ENCODE peak calls at places on chromosomes 11 and 22, in nine cellular contexts. W is Caco-2; F is ovary; Y is HCT116; M is A549; E is lower lobe of right lung; K is coronary artery; Q is RWPE1; D is CD8-positive, alpha-beta T cell. C is an unnamed sample.

GRCh38 chr22:40216041-40216756 is 38.5 kb downstream of the TNRC6B start:
- DNase-seq in W (no peak), F (no peak), Y (no peak), M (no peak), E (no peak), K (peak), Q (no peak), D (no peak), C (no peak)

GRCh38 chr11:35507688-35508087 is 17.7 kb downstream of the PAMR1 start:
- DNase-seq in W (no peak), F (no peak), Y (no peak), M (no peak), E (no peak), K (no peak), Q (no peak), D (no peak), C (no peak)

GRCh38 chr22:23251445-23252093 is 71.3 kb downstream of the BCR start:
- DNase-seq in W (no peak), F (no peak), Y (peak), M (peak), E (no peak), K (no peak), Q (peak), D (no peak), C (no peak)

GRCh38 chr22:24474221-24474620 is 20.9 kb upstream of the UPB1 start:
- DNase-seq in W (no peak), F (no peak), Y (peak), M (no peak), E (no peak), K (no peak), Q (peak), D (no peak), C (no peak)

GRCh38 chr11:117182551-117182935 is 4.0 kb downstream of the SIDT2 start:
- DNase-seq in W (no peak), F (no peak), Y (no peak), M (no peak), E (peak), K (no peak), Q (no peak), D (no peak), C (no peak)

GRCh38 chr11:72754544-72755155 is 2.4 kb upstream of the ARAP1 start:
- DNase-seq in W (no peak), F (no peak), Y (no peak), M (no peak), E (no peak), K (no peak), Q (no peak), D (no peak), C (no peak)

GRCh38 chr11:75474878-75475766 is 42.1 kb upstream of the KLHL35 start:
- DNase-seq in W (peak), F (peak), Y (no peak), M (no peak), E (peak), K (no peak), Q (no peak), D (peak), C (no peak)

GRCh38 chr11:65291613-65292012 is 23.1 kb upstream of the CDC42EP2 start:
- DNase-seq in W (no peak), F (peak), Y (no peak), M (no peak), E (no peak), K (no peak), Q (no peak), D (no peak), C (no peak)

GRCh38 chr22:17260950-17261349 is 41.7 kb upstream of the ADA2 start:
- DNase-seq in W (no peak), F (no peak), Y (no peak), M (no peak), E (no peak), K (no peak), Q (no peak), D (no peak), C (no peak)

GRCh38 chr11:114366331-114367243 is 33.7 kb downstream of the C11orf71 start:
- DNase-seq in W (no peak), F (no peak), Y (no peak), M (no peak), E (no peak), K (no peak), Q (peak), D (no peak), C (no peak)

GRCh38 chr11:2529173-2529572 is 84.4 kb downstream of the KCNQ1 start:
- DNase-seq in W (no peak), F (peak), Y (no peak), M (no peak), E (peak), K (peak), Q (no peak), D (no peak), C (peak)

GRCh38 chr11:3157381-3158130 is 7.6 kb downstream of the OSBPL5 start:
- DNase-seq in W (no peak), F (peak), Y (no peak), M (no peak), E (peak), K (no peak), Q (no peak), D (no peak), C (peak)

GRCh38 chr22:38452373-38453064 is 2.5 kb downstream of the KCNJ4 start:
- DNase-seq in W (no peak), F (no peak), Y (no peak), M (no peak), E (no peak), K (no peak), Q (no peak), D (no peak), C (no peak)

GRCh38 chr11:118415739-118416068 is 14.3 kb downstream of the ATP5MG start:
- DNase-seq in W (no peak), F (no peak), Y (peak), M (peak), E (no peak), K (no peak), Q (peak), D (no peak), C (peak)

GRCh38 chr11:13896175-13896989 is 66.1 kb upstream of the SPON1 start:
- DNase-seq in W (no peak), F (no peak), Y (no peak), M (no peak), E (peak), K (no peak), Q (no peak), D (no peak), C (no peak)

GRCh38 chr22:37676691-37677627 is 1.5 kb downstream of the LGALS1 start:
- DNase-seq in W (peak), F (peak), Y (peak), M (no peak), E (peak), K (peak), Q (peak), D (peak), C (peak)

GRCh38 chr11:120912504-120912903 is 111.4 kb upstream of the TBCEL start:
- DNase-seq in W (no peak), F (no peak), Y (peak), M (peak), E (no peak), K (no peak), Q (peak), D (no peak), C (no peak)

GRCh38 chr11:118691926-118692830 is 12.7 kb upstream of the TREH start:
- DNase-seq in W (no peak), F (no peak), Y (no peak), M (no peak), E (no peak), K (no peak), Q (peak), D (peak), C (no peak)

GRCh38 chr11:62340269-62340901 is 3.1 kb downstream of the ASRGL1 start:
- DNase-seq in W (peak), F (peak), Y (peak), M (peak), E (peak), K (no peak), Q (peak), D (peak), C (peak)

GRCh38 chr11:73958521-73959141 is 7.8 kb downstream of the DNAJB13 start:
- DNase-seq in W (peak), F (no peak), Y (no peak), M (no peak), E (no peak), K (no peak), Q (no peak), D (no peak), C (peak)

GRCh38 chr11:14773755-14774154 is 118.3 kb downstream of the CYP2R1 start:
- DNase-seq in W (no peak), F (no peak), Y (no peak), M (no peak), E (no peak), K (no peak), Q (no peak), D (no peak), C (no peak)

GRCh38 chr11:110447897-110448522 is 18.3 kb downstream of the FDX1 start:
- DNase-seq in W (no peak), F (no peak), Y (no peak), M (no peak), E (no peak), K (no peak), Q (no peak), D (no peak), C (no peak)

GRCh38 chr22:40818747-40819662 is at the start of gene SLC25A17:
- DNase-seq in W (peak), F (peak), Y (peak), M (peak), E (peak), K (peak), Q (peak), D (peak), C (peak)

GRCh38 chr11:47552086-47552580 is 799 bp downstream of the CELF1 start:
- DNase-seq in W (peak), F (no peak), Y (no peak), M (no peak), E (no peak), K (no peak), Q (peak), D (peak), C (no peak)

GRCh38 chr22:31857247-31857646 is 87.1 kb upstream of the YWHAH start:
- DNase-seq in W (no peak), F (no peak), Y (no peak), M (no peak), E (no peak), K (no peak), Q (no peak), D (no peak), C (no peak)

GRCh38 chr11:107508858-107509244 is 51.2 kb upstream of the CWF19L2 start:
- DNase-seq in W (no peak), F (no peak), Y (no peak), M (no peak), E (no peak), K (no peak), Q (no peak), D (no peak), C (no peak)
- TF ChIP-seq CTCF in W (no peak), F (no peak), Y (no peak), M (no peak), E (no peak), K (no peak), Q (no peak), D (no peak), C (no peak)

GRCh38 chr11:17036666-17037658 is 22.7 kb upstream of the PLEKHA7 start:
- DNase-seq in W (peak), F (no peak), Y (peak), M (no peak), E (no peak), K (no peak), Q (no peak), D (no peak), C (no peak)
- TF ChIP-seq CTCF in W (peak), F (no peak), Y (peak), M (no peak), E (no peak), K (no peak), Q (no peak), D (no peak), C (no peak)

GRCh38 chr11:18721576-18722292 is 4.3 kb downstream of the IGSF22 start:
- DNase-seq in W (peak), F (peak), Y (peak), M (peak), E (peak), K (no peak), Q (peak), D (peak), C (no peak)
- TF ChIP-seq CTCF in W (peak), F (peak), Y (peak), M (peak), E (peak), K (peak), Q (peak), D (peak), C (peak)

GRCh38 chr11:131561486-131561885 is 191.1 kb downstream of the NTM start:
- DNase-seq in W (no peak), F (no peak), Y (no peak), M (no peak), E (no peak), K (no peak), Q (no peak), D (no peak), C (no peak)
- TF ChIP-seq CTCF in W (no peak), F (no peak), Y (no peak), M (no peak), E (no peak), K (no peak), Q (no peak), D (no peak), C (no peak)

GRCh38 chr11:64007629-64008282 is 21.5 kb downstream of the OTUB1 start:
- DNase-seq in W (no peak), F (peak), Y (peak), M (peak), E (peak), K (no peak), Q (no peak), D (no peak), C (peak)
- TF ChIP-seq CTCF in W (no peak), F (peak), Y (no peak), M (no peak), E (peak), K (no peak), Q (no peak), D (no peak), C (peak)

GRCh38 chr11:68872216-68873003 is 30.7 kb upstream of the CPT1A start:
- DNase-seq in W (no peak), F (no peak), Y (no peak), M (no peak), E (no peak), K (no peak), Q (no peak), D (no peak), C (no peak)

GRCh38 chr11:68868221-68868620 is 26.5 kb upstream of the CPT1A start:
- DNase-seq in W (no peak), F (no peak), Y (no peak), M (no peak), E (no peak), K (no peak), Q (no peak), D (no peak), C (no peak)

GRCh38 chr11:68865241-68865640 is 23.5 kb upstream of the CPT1A start:
- DNase-seq in W (no peak), F (no peak), Y (no peak), M (no peak), E (no peak), K (no peak), Q (no peak), D (no peak), C (no peak)

GRCh38 chr11:68867067-68867466 is 25.4 kb upstream of the CPT1A start:
- DNase-seq in W (no peak), F (no peak), Y (no peak), M (no peak), E (no peak), K (no peak), Q (no peak), D (no peak), C (no peak)

GRCh38 chr11:68870470-68870869 is 28.8 kb upstream of the CPT1A start:
- DNase-seq in W (no peak), F (no peak), Y (no peak), M (no peak), E (no peak), K (no peak), Q (no peak), D (no peak), C (no peak)
- TF ChIP-seq CTCF in W (no peak), F (no peak), Y (no peak), M (no peak), E (no peak), K (no peak), Q (no peak), D (no peak), C (no peak)

DNA sequence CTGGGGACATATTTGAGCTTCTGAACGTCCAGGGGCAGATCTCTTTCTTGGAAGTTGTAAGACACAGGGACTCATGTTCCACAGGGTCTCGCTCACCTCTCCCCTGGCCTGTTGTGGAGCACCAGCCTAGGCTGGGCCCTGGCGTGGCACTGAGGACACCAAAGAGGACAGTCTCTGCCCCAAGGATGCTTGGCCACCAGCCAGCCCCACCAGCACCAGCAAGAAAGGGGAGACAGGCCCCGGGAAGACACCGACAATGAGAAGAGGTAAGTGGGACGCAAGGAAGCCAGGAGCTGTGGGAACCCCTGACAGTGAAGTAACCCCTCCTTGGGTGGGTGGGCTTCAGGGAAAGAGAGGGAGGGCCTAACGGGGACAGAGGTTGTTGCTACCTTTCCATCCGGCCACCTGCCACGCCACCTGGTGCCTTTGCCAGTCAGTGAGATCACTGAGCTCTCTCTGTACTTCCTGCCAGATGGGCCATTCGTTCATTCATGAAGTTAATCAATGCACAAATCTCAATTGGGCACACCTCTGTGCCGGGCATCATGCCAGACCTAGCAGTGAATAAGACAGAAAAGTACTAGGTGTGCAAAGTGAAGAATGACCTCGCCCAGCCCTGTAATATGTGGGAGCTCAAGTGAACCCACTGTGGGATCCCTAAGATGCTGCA is 11.1 kb downstream of the APOL5 start:
- DNase-seq in W (no peak), F (no peak), Y (no peak), M (no peak), E (no peak), K (no peak), Q (no peak), D (no peak), C (no peak)
- TF ChIP-seq CTCF in W (no peak), F (no peak), Y (no peak), M (no peak), E (no peak), K (no peak), Q (no peak), D (no peak), C (no peak)

GRCh38 chr11:44256673-44257291 is 53.2 kb downstream of the ALX4 start:
- DNase-seq in W (no peak), F (no peak), Y (no peak), M (no peak), E (no peak), K (no peak), Q (no peak), D (no peak), C (no peak)

GRCh38 chr11:44258190-44258489 is 51.8 kb downstream of the ALX4 start:
- DNase-seq in W (no peak), F (no peak), Y (no peak), M (no peak), E (no peak), K (no peak), Q (no peak), D (no peak), C (no peak)

GRCh38 chr11:44255406-44256071 is 54.4 kb downstream of the ALX4 start:
- DNase-seq in W (peak), F (no peak), Y (no peak), M (no peak), E (no peak), K (no peak), Q (no peak), D (no peak), C (no peak)

GRCh38 chr11:44258839-44259420 is 51.0 kb downstream of the ALX4 start:
- DNase-seq in W (no peak), F (no peak), Y (no peak), M (no peak), E (no peak), K (no peak), Q (no peak), D (no peak), C (no peak)

DNA sequence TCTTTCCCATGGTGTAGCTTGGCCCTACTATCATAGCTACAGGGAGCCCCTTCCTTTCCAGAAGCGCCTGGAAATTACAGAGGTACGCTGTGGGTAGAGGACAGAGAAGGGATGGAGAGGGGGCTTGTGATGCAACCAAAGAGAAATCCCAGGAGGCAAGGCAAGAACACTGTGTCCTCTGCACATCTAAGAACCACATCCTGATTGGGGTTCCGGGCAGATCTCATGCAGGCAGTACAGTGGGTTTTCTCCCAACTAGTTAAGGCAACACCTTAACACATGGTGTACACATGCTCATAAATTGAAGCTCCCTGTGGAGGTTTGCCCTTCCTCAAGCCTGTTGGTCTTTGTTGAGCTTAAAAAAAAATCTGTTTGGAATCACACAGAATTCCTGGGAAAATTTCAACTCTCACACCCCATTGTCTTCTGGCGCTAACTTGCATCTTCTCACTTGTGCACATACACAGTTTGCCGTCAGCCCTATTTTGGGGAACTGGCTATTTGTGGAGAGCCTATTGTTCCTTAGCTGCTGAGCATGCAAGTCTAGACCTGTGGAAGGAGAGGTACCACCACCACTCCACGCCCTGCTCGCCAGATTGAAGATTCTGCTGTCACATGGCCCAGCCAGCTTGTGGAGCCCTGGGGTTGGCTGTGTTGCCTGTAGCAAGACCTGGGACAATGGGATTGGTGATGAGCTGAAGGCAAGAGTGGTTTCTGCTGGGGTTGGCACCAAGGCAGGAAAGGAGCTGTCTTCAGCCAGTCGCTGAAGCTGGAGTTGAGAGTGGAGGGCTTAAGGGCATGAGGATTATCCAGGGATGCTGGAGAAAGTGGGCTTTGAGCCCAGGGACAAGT is 52.4 kb downstream of the ALX4 start:
- DNase-seq in W (no peak), F (no peak), Y (no peak), M (no peak), E (no peak), K (no peak), Q (no peak), D (no peak), C (no peak)
- TF ChIP-seq CTCF in W (no peak), F (no peak), Y (no peak), M (no peak), E (no peak), K (no peak), Q (no peak), D (no peak), C (no peak)

C was measured in CD14-positive monocyte.